ENCODE peak calls at places on chromosomes 11 and 22, in four cellular contexts. One of them, this sample, is unnamed.
A peak's percentile ranks its signal among the peaks of the same experiment; 100 is the strongest.

GRCh38 chr22:35253946-35254345 is 3.3 kb upstream of the HMGXB4 start:
- DNase-seq in IMR-90: no peak
- DNase-seq in H1: no peak
- DNase-seq in H9: no peak
- DNase-seq in this sample: no peak

GRCh38 chr11:58024601-58025091 is 965 bp downstream of the OR9Q1 start:
- DNase-seq in IMR-90: peak; percentile 60
- DNase-seq in H1: no peak
- DNase-seq in H9: no peak
- DNase-seq in this sample: no peak

GRCh38 chr11:43367382-43368178 is 8.9 kb downstream of the TTC17 start:
- DNase-seq in IMR-90: peak; percentile 56
- DNase-seq in H1: no peak
- DNase-seq in H9: no peak
- DNase-seq in this sample: no peak

GRCh38 chr11:118241191-118242098 is 10.7 kb downstream of the MPZL3 start:
- DNase-seq in IMR-90: no peak
- DNase-seq in H1: no peak
- DNase-seq in H9: no peak
- DNase-seq in this sample: peak; percentile 38

GRCh38 chr11:6353367-6353987 is 33.2 kb upstream of the CAVIN3 start:
- DNase-seq in IMR-90: peak; percentile 40
- DNase-seq in H1: peak; percentile 90
- DNase-seq in H9: peak; percentile 90
- DNase-seq in this sample: peak; percentile 99

GRCh38 chr22:49331223-49331815 is 496.4 kb downstream of the BRD1 start:
- DNase-seq in IMR-90: no peak
- DNase-seq in H1: no peak
- DNase-seq in H9: no peak
- DNase-seq in this sample: no peak

GRCh38 chr11:89498845-89499448 is 7.8 kb upstream of the NOX4 start:
- DNase-seq in IMR-90: no peak
- DNase-seq in H1: no peak
- DNase-seq in H9: peak; percentile 27
- DNase-seq in this sample: peak; percentile 39

GRCh38 chr11:8269636-8270035 is 6.0 kb upstream of the LMO1 start:
- DNase-seq in IMR-90: no peak
- DNase-seq in H1: no peak
- DNase-seq in H9: no peak
- DNase-seq in this sample: no peak

GRCh38 chr22:48779661-48780596 is 1047.7 kb downstream of the BRD1 start:
- DNase-seq in IMR-90: no peak
- DNase-seq in H1: no peak
- DNase-seq in H9: no peak
- DNase-seq in this sample: no peak

GRCh38 chr11:2582958-2583604 is 116.7 kb downstream of the KCNQ1OT1 start:
- DNase-seq in IMR-90: no peak
- DNase-seq in H1: no peak
- DNase-seq in H9: peak; percentile 24
- DNase-seq in this sample: no peak

GRCh38 chr11:17979770-17980371 is 33.0 kb downstream of the SERGEF start:
- DNase-seq in IMR-90: peak; percentile 5
- DNase-seq in H1: no peak
- DNase-seq in H9: peak; percentile 64
- DNase-seq in this sample: peak; percentile 56

GRCh38 chr11:69138265-69138664 is 17.5 kb upstream of the SMIM38 start:
- DNase-seq in IMR-90: peak; percentile 73
- DNase-seq in H1: no peak
- DNase-seq in H9: no peak
- DNase-seq in this sample: peak; percentile 27

GRCh38 chr22:24059121-24059520 is 48.0 kb downstream of the CABIN1 start:
- DNase-seq in IMR-90: peak; percentile 99
- DNase-seq in H1: no peak
- DNase-seq in H9: no peak
- DNase-seq in this sample: no peak

GRCh38 chr11:78986305-78986704 is 411.6 kb upstream of the NARS2 start:
- DNase-seq in IMR-90: no peak
- DNase-seq in H1: no peak
- DNase-seq in H9: no peak
- DNase-seq in this sample: no peak

GRCh38 chr11:96614846-96615245 is 225.0 kb downstream of the JRKL start:
- DNase-seq in IMR-90: no peak
- DNase-seq in H1: no peak
- DNase-seq in H9: no peak
- DNase-seq in this sample: peak; percentile 36

GRCh38 chr11:66720223-66720898 is 8.7 kb downstream of the SPTBN2 start:
- DNase-seq in IMR-90: peak; percentile 56
- DNase-seq in H1: peak; percentile 41
- DNase-seq in H9: peak; percentile 93
- DNase-seq in this sample: peak; percentile 93
- H4K5ac ChIP-seq in IMR-90: no peak overlapping the region
- H4K5ac ChIP-seq in H1: no peak overlapping the region
- H4K5ac ChIP-seq in H9: no peak overlapping the region
- H4K5ac ChIP-seq in this sample: no peak overlapping the region

GRCh38 chr11:123594921-123595320 is 59.5 kb downstream of the SCN3B start:
- DNase-seq in IMR-90: no peak
- DNase-seq in H1: no peak
- DNase-seq in H9: no peak
- DNase-seq in this sample: no peak
- H4K5ac ChIP-seq in IMR-90: no peak overlapping the region
- H4K5ac ChIP-seq in H1: no peak overlapping the region
- H4K5ac ChIP-seq in H9: no peak overlapping the region
- H4K5ac ChIP-seq in this sample: no peak overlapping the region

GRCh38 chr11:119706887-119707286 is 22.1 kb downstream of the NECTIN1 start:
- DNase-seq in IMR-90: no peak
- DNase-seq in H1: no peak
- DNase-seq in H9: no peak
- DNase-seq in this sample: no peak
- H4K5ac ChIP-seq in IMR-90: no peak overlapping the region
- H4K5ac ChIP-seq in H1: no peak overlapping the region
- H4K5ac ChIP-seq in H9: no peak overlapping the region
- H4K5ac ChIP-seq in this sample: no peak overlapping the region

DNA sequence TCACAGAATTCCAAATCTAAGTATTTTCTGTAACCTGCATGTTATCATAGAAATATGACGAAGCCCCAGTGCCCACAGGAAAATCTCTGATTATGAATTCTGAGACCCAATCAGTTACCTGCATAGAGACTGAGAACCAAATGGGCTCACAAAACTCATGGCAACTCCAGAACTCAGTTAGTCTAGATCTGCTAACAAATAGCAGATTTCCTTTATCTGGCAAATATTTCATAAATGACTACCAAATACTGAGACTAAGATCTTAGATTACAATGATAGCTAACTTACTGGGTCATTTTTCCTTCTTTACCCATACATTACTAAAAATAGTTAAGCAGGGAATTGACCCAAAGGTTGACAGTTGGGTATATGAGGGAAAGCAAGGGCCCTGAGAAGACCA is 228.1 kb upstream of the FAT3 start:
- DNase-seq in IMR-90: no peak
- DNase-seq in H1: no peak
- DNase-seq in H9: no peak
- DNase-seq in this sample: no peak
- H4K5ac ChIP-seq in IMR-90: no peak overlapping the region
- H4K5ac ChIP-seq in H1: no peak overlapping the region
- H4K5ac ChIP-seq in H9: no peak overlapping the region
- H4K5ac ChIP-seq in this sample: no peak overlapping the region